ENCODE peak calls at places on chromosomes 2 and 18, in nine cellular contexts. G is germinal center, F is iPS DF 19.7, Z is ACHN, N is hepatocyte, P is LoVo, O is AG10803, I is lung microvascular endothelial cell, K is omental fat pad. W is an unnamed sample.

GRCh38 chr2:80889009-80889408 is 584.5 kb upstream of the LRRTM1 start:
- DNase-seq in G (no peak), P (peak), I (no peak), N (no peak), O (no peak), K (no peak), F (no peak), Z (no peak), W (no peak)

GRCh38 chr2:218368621-218369153 is 12.0 kb downstream of the CATIP start:
- DNase-seq in N (no peak), P (no peak), O (no peak), Z (no peak), I (no peak), K (no peak), G (no peak), F (no peak), W (peak)

GRCh38 chr2:239190921-239191885 is 209.6 kb downstream of the HDAC4 start:
- DNase-seq in F (no peak), O (no peak), I (no peak), G (no peak), N (no peak), Z (no peak), P (no peak), K (peak), W (no peak)

GRCh38 chr2:169363027-169363569 is 764 bp upstream of the LRP2 start:
- DNase-seq in F (no peak), Z (no peak), I (no peak), K (no peak), O (no peak), G (no peak), N (no peak), P (no peak), W (no peak)

GRCh38 chr2:239316562-239317465 is 84.0 kb downstream of the HDAC4 start:
- DNase-seq in O (peak), N (peak), Z (no peak), F (no peak), I (peak), G (no peak), P (no peak), K (peak), W (peak)

GRCh38 chr18:9736942-9737813 is 29.1 kb downstream of the RAB31 start:
- DNase-seq in K (no peak), N (peak), Z (peak), P (peak), G (no peak), O (peak), I (no peak), F (no peak), W (no peak)

GRCh38 chr18:26458526-26459232 is 89.7 kb downstream of the KCTD1 start:
- DNase-seq in N (no peak), P (no peak), O (peak), G (no peak), I (peak), F (no peak), Z (no peak), K (no peak), W (peak)

GRCh38 chr2:241505781-241506201 is 2.6 kb downstream of the STK25 start:
- DNase-seq in G (no peak), O (no peak), F (no peak), K (no peak), N (no peak), I (no peak), P (no peak), Z (no peak), W (no peak)

GRCh38 chr18:74069178-74070050 is 78.2 kb downstream of the FBXO15 start:
- DNase-seq in O (no peak), K (no peak), I (no peak), P (no peak), G (no peak), Z (no peak), F (no peak), N (no peak), W (no peak)

GRCh38 chr2:10174173-10174572 is 51.6 kb downstream of the RRM2 start:
- DNase-seq in K (no peak), G (no peak), I (no peak), Z (no peak), O (no peak), N (no peak), F (no peak), P (no peak), W (no peak)

GRCh38 chr2:224971214-224971613 is 71.1 kb downstream of the DOCK10 start:
- DNase-seq in K (no peak), O (no peak), Z (no peak), F (peak), G (no peak), I (no peak), N (peak), P (peak), W (no peak)

GRCh38 chr2:108345941-108346340 is 31.8 kb upstream of the SULT1C4 start:
- DNase-seq in N (no peak), P (peak), G (no peak), O (no peak), I (no peak), Z (no peak), K (no peak), F (no peak), W (no peak)

GRCh38 chr2:217837001-217837491 is 165.7 kb downstream of the TNS1 start:
- DNase-seq in P (no peak), N (peak), O (peak), I (no peak), K (peak), Z (no peak), G (no peak), F (no peak), W (peak)

GRCh38 chr2:111049792-111050640 is 70.7 kb upstream of the BCL2L11 start:
- DNase-seq in G (peak), K (no peak), I (no peak), N (peak), O (no peak), Z (no peak), F (no peak), P (peak), W (peak)

GRCh38 chr2:110101280-110101844 is 14.3 kb downstream of the MALL start:
- DNase-seq in I (peak), P (peak), G (no peak), Z (peak), K (peak), O (peak), F (no peak), N (peak), W (peak)

GRCh38 chr18:30234755-30235154 is 807.8 kb downstream of the DSC3 start:
- DNase-seq in O (no peak), Z (no peak), P (no peak), N (no peak), F (no peak), K (no peak), G (no peak), I (no peak), W (peak)

GRCh38 chr2:232061265-232061664 is 99.8 kb downstream of the DIS3L2 start:
- DNase-seq in Z (no peak), F (no peak), O (no peak), G (no peak), I (peak), K (no peak), P (no peak), N (no peak), W (no peak)

GRCh38 chr2:113089907-113090306 is 22.1 kb downstream of the IL1F10 start:
- DNase-seq in Z (no peak), O (no peak), I (no peak), F (no peak), G (no peak), P (no peak), K (no peak), N (no peak), W (no peak)

GRCh38 chr2:45651415-45652089 is at the start of gene PRKCE:
- DNase-seq in P (peak), I (peak), K (no peak), F (no peak), O (peak), G (peak), Z (peak), N (peak), W (no peak)

GRCh38 chr18:22688877-22689496 is 244.1 kb upstream of the RBBP8 start:
- DNase-seq in F (no peak), I (no peak), K (no peak), O (no peak), P (no peak), G (no peak), Z (no peak), N (no peak), W (no peak)

GRCh38 chr18:1522249-1522615 is 617.6 kb downstream of the ADCYAP1 start:
- DNase-seq in O (no peak), N (no peak), P (no peak), F (no peak), I (no peak), K (no peak), Z (no peak), G (no peak), W (no peak)

GRCh38 chr2:17163628-17164027 is 354.6 kb downstream of the RAD51AP2 start:
- DNase-seq in O (no peak), G (no peak), Z (no peak), K (no peak), F (no peak), P (no peak), N (no peak), I (no peak), W (no peak)

GRCh38 chr2:106180602-106181001 is 13.5 kb downstream of the UXS1 start:
- DNase-seq in K (no peak), Z (no peak), I (no peak), N (no peak), O (no peak), P (no peak), G (no peak), F (no peak), W (no peak)